ENCODE peak calls at places on chromosome 10, in seven cellular contexts. M, Y, W, H, G, L and X are unnamed samples.

GRCh38 chr10:86287422-86287793 is 79.2 kb downstream of the GRID1 start:
- DNase-seq in M (no peak), Y (no peak), W (no peak), H (no peak), G (no peak), L (no peak), X (no peak)

GRCh38 chr10:132382231-132382922 is 14.6 kb upstream of the PWWP2B start:
- DNase-seq in M (no peak), Y (no peak), W (no peak), H (peak; percentile 32), G (no peak), L (peak; percentile 54), X (no peak)

GRCh38 chr10:106959521-106959920 is 205.0 kb downstream of the SORCS1 start:
- DNase-seq in M (no peak), Y (no peak), W (no peak), H (no peak), G (no peak), L (no peak), X (no peak)

GRCh38 chr10:43176271-43176670 is 38.0 kb downstream of the CSGALNACT2 start:
- DNase-seq in M (no peak), Y (no peak), W (no peak), H (no peak), G (no peak), L (no peak), X (no peak)

GRCh38 chr10:119659951-119660350 is 8.8 kb downstream of the BAG3 start:
- DNase-seq in M (no peak), Y (no peak), W (no peak), H (no peak), G (no peak), L (no peak), X (no peak)

GRCh38 chr10:91652364-91652763 is 19.5 kb upstream of the PPP1R3C start:
- DNase-seq in M (peak; percentile 47), Y (no peak), W (no peak), H (peak; percentile 83), G (peak; percentile 91), L (peak; percentile 99), X (no peak)

GRCh38 chr10:30098624-30099023 is 39.2 kb upstream of the JCAD start:
- DNase-seq in M (no peak), Y (no peak), W (no peak), H (peak; percentile 68), G (peak; percentile 83), L (peak; percentile 86), X (no peak)

GRCh38 chr10:61285749-61286148 is 167.4 kb downstream of the TMEM26 start:
- DNase-seq in M (no peak), Y (no peak), W (no peak), H (peak; percentile 16), G (no peak), L (no peak), X (no peak)

GRCh38 chr10:96683065-96683464 is 37.2 kb downstream of the PIK3AP1 start:
- DNase-seq in M (no peak), Y (no peak), W (no peak), H (peak; percentile 31), G (peak; percentile 42), L (peak; percentile 89), X (no peak)

GRCh38 chr10:75404023-75404334 is 2.4 kb upstream of the ZNF503 start:
- DNase-seq in M (no peak), Y (no peak), W (no peak), H (no peak), G (no peak), L (no peak), X (no peak)

GRCh38 chr10:11757452-11757819 is 15.3 kb downstream of the ECHDC3 start:
- DNase-seq in M (no peak), Y (no peak), W (peak; percentile 48), H (peak; percentile 89), G (peak; percentile 83), L (peak; percentile 67), X (no peak)

GRCh38 chr10:112713411-112713810 is 236.6 kb upstream of the TCF7L2 start:
- DNase-seq in M (no peak), Y (no peak), W (no peak), H (no peak), G (peak; percentile 40), L (peak; percentile 23), X (no peak)

GRCh38 chr10:80152820-80153219 is 20.3 kb downstream of the PLAC9 start:
- DNase-seq in M (no peak), Y (no peak), W (no peak), H (peak; percentile 21), G (no peak), L (no peak), X (no peak)

GRCh38 chr10:109886037-109886787 is 37.1 kb downstream of the XPNPEP1 start:
- DNase-seq in M (no peak), Y (no peak), W (no peak), H (no peak), G (peak; percentile 15), L (no peak), X (no peak)

GRCh38 chr10:112953760-112954159 is 3.7 kb downstream of the TCF7L2 start:
- DNase-seq in M (no peak), Y (no peak), W (no peak), H (peak; percentile 66), G (peak; percentile 52), L (peak; percentile 51), X (no peak)

GRCh38 chr10:88186335-88186734 is 322.9 kb downstream of the PTEN start:
- DNase-seq in M (no peak), Y (no peak), W (no peak), H (peak; percentile 63), G (no peak), L (peak; percentile 90), X (no peak)

GRCh38 chr10:29033311-29033940 is 255.4 kb upstream of the LYZL1 start:
- DNase-seq in M (peak; percentile 8), Y (no peak), W (no peak), H (no peak), G (no peak), L (no peak), X (no peak)

GRCh38 chr10:130771491-130771890 is 540.0 kb downstream of the TCERG1L start:
- DNase-seq in M (no peak), Y (no peak), W (peak; percentile 0), H (no peak), G (no peak), L (no peak), X (no peak)

GRCh38 chr10:104301907-104302690 is 33.1 kb downstream of the GSTO2 start:
- DNase-seq in M (no peak), Y (no peak), W (no peak), H (no peak), G (no peak), L (no peak), X (no peak)

GRCh38 chr10:72334832-72335393 is 19.8 kb downstream of the DNAJB12 start:
- DNase-seq in M (no peak), Y (peak; percentile 56), W (no peak), H (peak; percentile 99), G (peak; percentile 100), L (no peak), X (peak; percentile 95)

GRCh38 chr10:71266147-71266917 is 52.7 kb upstream of the SLC29A3 start:
- DNase-seq in M (peak; percentile 15), Y (no peak), W (no peak), H (peak; percentile 89), G (peak; percentile 82), L (peak; percentile 47), X (no peak)

GRCh38 chr10:79249156-79250121 is 97.8 kb upstream of the PPIF start:
- DNase-seq in M (no peak), Y (no peak), W (no peak), H (no peak), G (no peak), L (no peak), X (peak; percentile 74)

GRCh38 chr10:29435809-29436501 is 147.1 kb downstream of the LYZL1 start:
- DNase-seq in M (no peak), Y (no peak), W (no peak), H (no peak), G (peak; percentile 55), L (peak; percentile 46), X (no peak)

GRCh38 chr10:89894051-89894450 is 192.7 kb downstream of the KIF20B start:
- DNase-seq in M (no peak), Y (no peak), W (no peak), H (no peak), G (no peak), L (no peak), X (no peak)

GRCh38 chr10:62632071-62632809 is 172.3 kb upstream of the ADO start:
- DNase-seq in M (no peak), Y (peak; percentile 12), W (no peak), H (no peak), G (no peak), L (no peak), X (peak; percentile 80)

GRCh38 chr10:109914966-109915365 is 8.3 kb downstream of the XPNPEP1 start:
- DNase-seq in M (peak; percentile 86), Y (no peak), W (no peak), H (peak; percentile 86), G (peak; percentile 92), L (peak; percentile 88), X (peak; percentile 41)

GRCh38 chr10:114458955-114459354 is 54.7 kb upstream of the AFAP1L2 start:
- DNase-seq in M (peak; percentile 12), Y (no peak), W (no peak), H (peak; percentile 26), G (peak; percentile 24), L (peak; percentile 44), X (no peak)